ENCODE peak calls at places on chromosomes 16 and 17, in seven cellular contexts. One of them, this sample, is unnamed.

GRCh38 chr17:44345497-44346026 is 460 bp downstream of the GRN start:
- DNase-seq in left lung: no peak
- DNase-seq in transverse colon: peak; percentile 66
- DNase-seq in sigmoid colon: no peak
- DNase-seq in CD8-positive, alpha-beta memory T cell: peak; percentile 32
- DNase-seq in PC-3: peak; percentile 77
- DNase-seq in lower lobe of right lung: no peak
- DNase-seq in this sample: peak; percentile 61

GRCh38 chr17:45172541-45173286 is 11.0 kb downstream of the HEXIM2 start:
- DNase-seq in sigmoid colon: peak; percentile 89
- DNase-seq in CD8-positive, alpha-beta memory T cell: peak; percentile 18
- DNase-seq in transverse colon: peak; percentile 78
- DNase-seq in lower lobe of right lung: peak; percentile 74
- DNase-seq in PC-3: peak; percentile 97
- DNase-seq in left lung: peak; percentile 85
- DNase-seq in this sample: peak; percentile 97

GRCh38 chr17:9987779-9988585 is 82.9 kb upstream of the RCVRN start:
- DNase-seq in PC-3: no peak
- DNase-seq in left lung: no peak
- DNase-seq in lower lobe of right lung: peak; percentile 54
- DNase-seq in CD8-positive, alpha-beta memory T cell: peak; percentile 15
- DNase-seq in sigmoid colon: no peak
- DNase-seq in transverse colon: peak; percentile 21
- DNase-seq in this sample: peak; percentile 10

GRCh38 chr17:10618202-10618635 is 38.9 kb downstream of the MYH3 start:
- DNase-seq in PC-3: peak; percentile 83
- DNase-seq in left lung: no peak
- DNase-seq in sigmoid colon: peak; percentile 78
- DNase-seq in CD8-positive, alpha-beta memory T cell: peak; percentile 26
- DNase-seq in transverse colon: peak; percentile 68
- DNase-seq in lower lobe of right lung: peak; percentile 61
- DNase-seq in this sample: peak; percentile 60

GRCh38 chr16:12767897-12768296 is 35.8 kb downstream of the CPPED1 start:
- DNase-seq in left lung: no peak
- DNase-seq in sigmoid colon: no peak
- DNase-seq in lower lobe of right lung: no peak
- DNase-seq in transverse colon: no peak
- DNase-seq in PC-3: no peak
- DNase-seq in CD8-positive, alpha-beta memory T cell: no peak
- DNase-seq in this sample: no peak

GRCh38 chr16:11114366-11115164 is 141.4 kb downstream of the SOCS1 start:
- DNase-seq in left lung: no peak
- DNase-seq in transverse colon: no peak
- DNase-seq in lower lobe of right lung: no peak
- DNase-seq in CD8-positive, alpha-beta memory T cell: no peak
- DNase-seq in PC-3: no peak
- DNase-seq in sigmoid colon: no peak
- DNase-seq in this sample: no peak

GRCh38 chr16:79571065-79571697 is 29.4 kb downstream of the MAF start:
- DNase-seq in lower lobe of right lung: no peak
- DNase-seq in sigmoid colon: no peak
- DNase-seq in CD8-positive, alpha-beta memory T cell: no peak
- DNase-seq in left lung: no peak
- DNase-seq in transverse colon: no peak
- DNase-seq in PC-3: no peak
- DNase-seq in this sample: no peak

GRCh38 chr17:4420692-4421131 is 13.0 kb upstream of the SPNS3 start:
- DNase-seq in lower lobe of right lung: no peak
- DNase-seq in transverse colon: peak; percentile 66
- DNase-seq in sigmoid colon: no peak
- DNase-seq in left lung: no peak
- DNase-seq in PC-3: peak; percentile 74
- DNase-seq in CD8-positive, alpha-beta memory T cell: peak; percentile 28
- DNase-seq in this sample: peak; percentile 67

GRCh38 chr16:78570409-78571141 is 471.1 kb downstream of the WWOX start:
- DNase-seq in PC-3: no peak
- DNase-seq in lower lobe of right lung: no peak
- DNase-seq in transverse colon: no peak
- DNase-seq in sigmoid colon: no peak
- DNase-seq in left lung: no peak
- DNase-seq in CD8-positive, alpha-beta memory T cell: no peak
- DNase-seq in this sample: no peak

GRCh38 chr17:2263183-2263954 is 40.2 kb downstream of the SMG6 start:
- DNase-seq in left lung: no peak
- DNase-seq in PC-3: no peak
- DNase-seq in transverse colon: no peak
- DNase-seq in lower lobe of right lung: no peak
- DNase-seq in CD8-positive, alpha-beta memory T cell: no peak
- DNase-seq in sigmoid colon: no peak
- DNase-seq in this sample: no peak

GRCh38 chr16:9820481-9821246 is 361.6 kb downstream of the GRIN2A start:
- DNase-seq in lower lobe of right lung: no peak
- DNase-seq in transverse colon: no peak
- DNase-seq in sigmoid colon: no peak
- DNase-seq in PC-3: no peak
- DNase-seq in CD8-positive, alpha-beta memory T cell: no peak
- DNase-seq in left lung: no peak
- DNase-seq in this sample: no peak

GRCh38 chr16:73023752-73024570 is 24.0 kb downstream of the ZFHX3 start:
- DNase-seq in transverse colon: no peak
- DNase-seq in sigmoid colon: peak; percentile 52
- DNase-seq in CD8-positive, alpha-beta memory T cell: no peak
- DNase-seq in PC-3: no peak
- DNase-seq in left lung: no peak
- DNase-seq in lower lobe of right lung: no peak
- DNase-seq in this sample: no peak

GRCh38 chr16:66588981-66589713 is 9.9 kb downstream of the CMTM2 start:
- DNase-seq in sigmoid colon: peak; percentile 71
- DNase-seq in PC-3: peak; percentile 14
- DNase-seq in CD8-positive, alpha-beta memory T cell: peak; percentile 51
- DNase-seq in transverse colon: peak; percentile 56
- DNase-seq in lower lobe of right lung: peak; percentile 77
- DNase-seq in left lung: peak; percentile 84
- DNase-seq in this sample: peak; percentile 35

GRCh38 chr16:14002416-14002815 is 68.7 kb upstream of the MRTFB start:
- DNase-seq in CD8-positive, alpha-beta memory T cell: no peak
- DNase-seq in sigmoid colon: no peak
- DNase-seq in PC-3: no peak
- DNase-seq in left lung: no peak
- DNase-seq in transverse colon: no peak
- DNase-seq in lower lobe of right lung: no peak
- DNase-seq in this sample: no peak

GRCh38 chr16:25988089-25988488 is 296.3 kb downstream of the HS3ST4 start:
- DNase-seq in left lung: no peak
- DNase-seq in sigmoid colon: no peak
- DNase-seq in lower lobe of right lung: no peak
- DNase-seq in transverse colon: no peak
- DNase-seq in PC-3: no peak
- DNase-seq in CD8-positive, alpha-beta memory T cell: no peak
- DNase-seq in this sample: no peak

GRCh38 chr17:49616086-49616485 is 40.4 kb downstream of the NXPH3 start:
- DNase-seq in PC-3: peak; percentile 29
- DNase-seq in left lung: no peak
- DNase-seq in transverse colon: no peak
- DNase-seq in sigmoid colon: no peak
- DNase-seq in lower lobe of right lung: no peak
- DNase-seq in CD8-positive, alpha-beta memory T cell: no peak
- DNase-seq in this sample: no peak

GRCh38 chr17:67441052-67441738 is 64.1 kb downstream of the PITPNC1 start:
- DNase-seq in CD8-positive, alpha-beta memory T cell: peak; percentile 64
- DNase-seq in PC-3: peak; percentile 89
- DNase-seq in lower lobe of right lung: no peak
- DNase-seq in left lung: no peak
- DNase-seq in sigmoid colon: no peak
- DNase-seq in transverse colon: peak; percentile 40
- DNase-seq in this sample: no peak

GRCh38 chr17:50533720-50534148 is 1.2 kb downstream of the EPN3 start:
- DNase-seq in PC-3: peak; percentile 63
- DNase-seq in left lung: peak; percentile 62
- DNase-seq in lower lobe of right lung: peak; percentile 58
- DNase-seq in sigmoid colon: no peak
- DNase-seq in transverse colon: peak; percentile 81
- DNase-seq in CD8-positive, alpha-beta memory T cell: no peak
- DNase-seq in this sample: peak; percentile 51

GRCh38 chr16:86962913-86963312 is 354.3 kb downstream of the C16orf95 start:
- DNase-seq in lower lobe of right lung: no peak
- DNase-seq in CD8-positive, alpha-beta memory T cell: no peak
- DNase-seq in transverse colon: no peak
- DNase-seq in sigmoid colon: peak; percentile 41
- DNase-seq in PC-3: no peak
- DNase-seq in left lung: no peak
- DNase-seq in this sample: no peak

GRCh38 chr17:924711-925480 is 54.7 kb downstream of the NXN start:
- DNase-seq in PC-3: peak; percentile 77
- DNase-seq in lower lobe of right lung: no peak
- DNase-seq in sigmoid colon: no peak
- DNase-seq in CD8-positive, alpha-beta memory T cell: no peak
- DNase-seq in transverse colon: no peak
- DNase-seq in left lung: peak; percentile 58
- DNase-seq in this sample: peak; percentile 78

GRCh38 chr16:61887903-61888302 is 148.3 kb downstream of the CDH8 start:
- DNase-seq in PC-3: peak; percentile 25
- DNase-seq in left lung: no peak
- DNase-seq in transverse colon: no peak
- DNase-seq in sigmoid colon: no peak
- DNase-seq in CD8-positive, alpha-beta memory T cell: no peak
- DNase-seq in lower lobe of right lung: no peak
- DNase-seq in this sample: no peak

GRCh38 chr17:14359251-14359939 is 58.5 kb downstream of the HS3ST3B1 start:
- DNase-seq in transverse colon: no peak
- DNase-seq in PC-3: no peak
- DNase-seq in sigmoid colon: no peak
- DNase-seq in CD8-positive, alpha-beta memory T cell: peak; percentile 48
- DNase-seq in lower lobe of right lung: no peak
- DNase-seq in left lung: no peak
- DNase-seq in this sample: no peak

GRCh38 chr16:58026705-58027340 is 1.3 kb downstream of the MMP15 start:
- DNase-seq in lower lobe of right lung: peak; percentile 55
- DNase-seq in CD8-positive, alpha-beta memory T cell: no peak
- DNase-seq in PC-3: no peak
- DNase-seq in left lung: peak; percentile 83
- DNase-seq in sigmoid colon: no peak
- DNase-seq in transverse colon: peak; percentile 36
- DNase-seq in this sample: no peak

GRCh38 chr16:47833771-47834170 is 322.0 kb downstream of the ABCC12 start:
- DNase-seq in CD8-positive, alpha-beta memory T cell: no peak
- DNase-seq in sigmoid colon: no peak
- DNase-seq in left lung: no peak
- DNase-seq in transverse colon: no peak
- DNase-seq in lower lobe of right lung: no peak
- DNase-seq in PC-3: no peak
- DNase-seq in this sample: no peak

DNA sequence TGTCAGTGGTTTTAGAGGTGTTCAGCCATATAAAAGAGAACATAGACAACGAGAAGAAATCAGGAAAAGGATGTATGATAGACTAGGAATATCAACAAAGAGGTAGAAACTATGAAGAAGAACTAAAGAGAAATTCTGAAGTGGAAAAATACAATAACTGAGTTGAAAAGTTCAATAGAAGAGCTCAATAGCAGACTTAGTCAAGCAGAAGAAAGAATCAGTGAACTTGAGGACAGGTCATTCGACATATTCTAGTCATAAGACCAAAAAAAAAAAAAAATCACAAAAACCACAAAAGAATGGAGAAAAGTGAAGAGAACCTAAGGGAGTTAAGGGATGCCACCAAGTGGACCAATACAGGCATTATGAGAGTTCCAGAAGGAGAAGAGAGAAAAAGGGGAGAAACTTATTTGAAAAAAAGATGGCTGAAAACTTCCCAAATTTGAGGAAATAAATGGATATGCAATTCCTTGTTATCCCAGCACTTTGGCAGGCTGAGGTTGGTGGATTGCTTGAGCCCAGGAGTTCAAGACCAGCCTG is 321.2 kb downstream of the ABCC12 start:
- DNase-seq in PC-3: no peak
- DNase-seq in transverse colon: no peak
- DNase-seq in CD8-positive, alpha-beta memory T cell: no peak
- DNase-seq in lower lobe of right lung: no peak
- DNase-seq in left lung: no peak
- DNase-seq in sigmoid colon: no peak
- DNase-seq in this sample: no peak
- H3K9me3 ChIP-seq in PC-3: no peaks in the 10 kb centered on the region
- H3K9me3 ChIP-seq in transverse colon: peaks cover 10% of the 10 kb centered on the region
- H3K9me3 ChIP-seq in CD8-positive, alpha-beta memory T cell: no peaks in the 10 kb centered on the region
- H3K9me3 ChIP-seq in lower lobe of right lung: peaks cover 28% of the 10 kb centered on the region
- H3K9me3 ChIP-seq in left lung: peaks cover 35% of the 10 kb centered on the region
- H3K9me3 ChIP-seq in sigmoid colon: peaks cover 12% of the 10 kb centered on the region
- H3K9me3 ChIP-seq in this sample: peaks cover 13% of the 10 kb centered on the region

GRCh38 chr17:41397003-41397665 is at the start of gene KRT31:
- DNase-seq in sigmoid colon: no peak
- DNase-seq in left lung: no peak
- DNase-seq in PC-3: no peak
- DNase-seq in transverse colon: no peak
- DNase-seq in lower lobe of right lung: no peak
- DNase-seq in CD8-positive, alpha-beta memory T cell: no peak
- DNase-seq in this sample: no peak
- H3K27ac ChIP-seq in sigmoid colon: no peak within 1 kb of the TSS
- H3K27ac ChIP-seq in left lung: no peak within 1 kb of the TSS
- H3K27ac ChIP-seq in PC-3: no peak within 1 kb of the TSS
- H3K27ac ChIP-seq in transverse colon: no peak within 1 kb of the TSS
- H3K27ac ChIP-seq in lower lobe of right lung: no peak within 1 kb of the TSS
- H3K27ac ChIP-seq in CD8-positive, alpha-beta memory T cell: no peak within 1 kb of the TSS
- H3K27ac ChIP-seq in this sample: no peak within 1 kb of the TSS

GRCh38 chr16:35560637-35560984 is 2101.2 kb downstream of the TP53TG3F start:
- DNase-seq in PC-3: no peak
- DNase-seq in transverse colon: no peak
- DNase-seq in CD8-positive, alpha-beta memory T cell: no peak
- DNase-seq in sigmoid colon: no peak
- DNase-seq in lower lobe of right lung: no peak
- DNase-seq in left lung: no peak
- DNase-seq in this sample: no peak
- H3K9me3 ChIP-seq in PC-3: no peaks in the 10 kb centered on the region
- H3K9me3 ChIP-seq in transverse colon: no peaks in the 10 kb centered on the region
- H3K9me3 ChIP-seq in CD8-positive, alpha-beta memory T cell: no peaks in the 10 kb centered on the region
- H3K9me3 ChIP-seq in sigmoid colon: peaks cover 16% of the 10 kb centered on the region
- H3K9me3 ChIP-seq in lower lobe of right lung: no peaks in the 10 kb centered on the region
- H3K9me3 ChIP-seq in left lung: peaks cover 14% of the 10 kb centered on the region
- H3K9me3 ChIP-seq in this sample: no peaks in the 10 kb centered on the region

DNA sequence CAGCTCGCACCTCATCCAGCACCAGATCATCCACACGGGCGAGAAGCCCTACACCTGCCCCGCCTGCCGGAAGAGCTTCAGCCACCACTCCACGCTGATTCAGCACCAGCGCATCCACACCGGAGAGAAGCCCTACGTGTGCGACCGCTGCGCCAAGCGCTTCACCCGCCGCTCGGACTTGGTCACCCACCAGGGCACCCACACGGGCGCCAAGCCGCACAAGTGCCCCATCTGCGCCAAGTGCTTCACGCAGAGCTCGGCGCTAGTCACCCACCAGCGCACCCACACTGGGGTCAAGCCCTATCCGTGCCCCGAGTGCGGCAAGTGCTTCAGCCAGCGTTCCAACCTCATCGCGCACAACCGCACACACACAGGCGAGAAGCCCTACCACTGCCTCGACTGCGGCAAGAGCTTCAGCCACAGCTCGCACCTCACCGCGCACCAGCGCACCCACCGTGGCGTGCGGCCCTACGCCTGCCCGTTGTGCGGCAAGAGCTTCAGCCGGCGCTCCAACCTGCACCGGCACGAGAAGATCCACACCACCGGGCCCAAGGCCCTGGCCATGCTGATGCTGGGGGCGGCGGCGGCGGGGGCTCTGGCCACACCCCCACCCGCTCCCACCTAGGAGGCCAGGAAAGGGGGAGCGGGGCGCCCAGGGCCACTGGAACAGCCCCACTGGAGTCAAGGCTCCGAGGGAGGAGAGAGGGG is 7.5 kb downstream of the ZNF205 start:
- DNase-seq in lower lobe of right lung: no peak
- DNase-seq in sigmoid colon: no peak
- DNase-seq in left lung: peak; percentile 74
- DNase-seq in PC-3: no peak
- DNase-seq in CD8-positive, alpha-beta memory T cell: no peak
- DNase-seq in transverse colon: no peak
- DNase-seq in this sample: no peak
- H3K27ac ChIP-seq in lower lobe of right lung: no peak overlapping the region
- H3K27ac ChIP-seq in sigmoid colon: no peak overlapping the region
- H3K27ac ChIP-seq in left lung: no peak overlapping the region
- H3K27ac ChIP-seq in PC-3: no peak overlapping the region
- H3K27ac ChIP-seq in CD8-positive, alpha-beta memory T cell: no peak overlapping the region
- H3K27ac ChIP-seq in transverse colon: no peak overlapping the region
- H3K27ac ChIP-seq in this sample: no peak overlapping the region